ENCODE peak calls at places on chromosomes 6 and 20, in seven cellular contexts. Z is testis, G is HCT116, R is Peyer's patch, P is ovary, L is GM12891, K is lower leg skin. S is an unnamed sample.

GRCh38 chr6:26258199-26258977 is 106.6 kb upstream of the BTN3A2 start:
- DNase-seq in Z (no peak), G (no peak), R (no peak), P (no peak), L (no peak), K (no peak), S (no peak)

GRCh38 chr6:72084992-72085569 is 198.7 kb downstream of the RIMS1 start:
- DNase-seq in Z (no peak), G (no peak), R (no peak), P (no peak), L (no peak), K (no peak), S (no peak)

GRCh38 chr6:161261325-161261724 is 12.5 kb downstream of the AGPAT4 start:
- DNase-seq in Z (no peak), G (no peak), R (no peak), P (no peak), L (no peak), K (no peak), S (peak; percentile 49)

GRCh38 chr20:35510946-35511735 is 18.3 kb downstream of the C20orf173 start:
- DNase-seq in Z (no peak), G (no peak), R (no peak), P (no peak), L (no peak), K (no peak), S (no peak)

GRCh38 chr20:35791823-35792222 is 20.0 kb downstream of the PHF20 start:
- DNase-seq in Z (no peak), G (no peak), R (no peak), P (no peak), L (no peak), K (no peak), S (no peak)

GRCh38 chr6:49892280-49892679 is 25.9 kb upstream of the CRISP1 start:
- DNase-seq in Z (no peak), G (no peak), R (no peak), P (no peak), L (no peak), K (no peak), S (no peak)

GRCh38 chr20:32907886-32908285 is 49.2 kb downstream of the EFCAB8 start:
- DNase-seq in Z (no peak), G (no peak), R (no peak), P (no peak), L (no peak), K (no peak), S (no peak)

GRCh38 chr6:51182884-51183283 is 364.2 kb downstream of the TFAP2B start:
- DNase-seq in Z (no peak), G (no peak), R (no peak), P (no peak), L (no peak), K (no peak), S (no peak)

GRCh38 chr6:82785206-82785605 is 280.4 kb downstream of the UBE3D start:
- DNase-seq in Z (no peak), G (no peak), R (no peak), P (no peak), L (no peak), K (no peak), S (no peak)

GRCh38 chr6:148521586-148521985 is 178.9 kb downstream of the SASH1 start:
- DNase-seq in Z (no peak), G (no peak), R (no peak), P (no peak), L (no peak), K (no peak), S (no peak)

GRCh38 chr20:63079971-63080370 is 73.2 kb upstream of the BHLHE23 start:
- DNase-seq in Z (no peak), G (no peak), R (peak; percentile 3), P (no peak), L (no peak), K (no peak), S (no peak)

GRCh38 chr20:59273699-59274380 is 26.6 kb upstream of the EDN3 start:
- DNase-seq in Z (no peak), G (no peak), R (no peak), P (no peak), L (no peak), K (no peak), S (no peak)

GRCh38 chr20:33532753-33533459 is 43.0 kb downstream of the CBFA2T2 start:
- DNase-seq in Z (no peak), G (no peak), R (no peak), P (no peak), L (no peak), K (no peak), S (no peak)

GRCh38 chr6:127267742-127268588 is 1.3 kb downstream of the RNF146 start:
- DNase-seq in Z (peak; percentile 17), G (no peak), R (no peak), P (no peak), L (no peak), K (no peak), S (no peak)

GRCh38 chr6:122322824-122323223 is 76.6 kb upstream of the HSF2 start:
- DNase-seq in Z (no peak), G (no peak), R (no peak), P (no peak), L (no peak), K (no peak), S (no peak)

GRCh38 chr6:222468-222867 is 69.8 kb upstream of the DUSP22 start:
- DNase-seq in Z (no peak), G (no peak), R (no peak), P (no peak), L (no peak), K (no peak), S (no peak)

GRCh38 chr20:10067305-10067704 is 32.5 kb downstream of the ANKEF1 start:
- DNase-seq in Z (no peak), G (no peak), R (no peak), P (no peak), L (no peak), K (no peak), S (no peak)

GRCh38 chr20:35909176-35909575 is 45.1 kb downstream of the SCAND1 start:
- DNase-seq in Z (no peak), G (no peak), R (no peak), P (no peak), L (no peak), K (no peak), S (no peak)

GRCh38 chr6:41578714-41579610 is 32.8 kb downstream of the FOXP4 start:
- DNase-seq in Z (no peak), G (no peak), R (peak; percentile 68), P (no peak), L (no peak), K (no peak), S (no peak)

GRCh38 chr20:33531047-33531877 is 41.4 kb downstream of the CBFA2T2 start:
- DNase-seq in Z (no peak), G (no peak), R (no peak), P (no peak), L (no peak), K (no peak), S (no peak)

GRCh38 chr20:63101781-63102719 is 95.3 kb upstream of the BHLHE23 start:
- DNase-seq in Z (peak; percentile 33), G (no peak), R (peak; percentile 68), P (peak; percentile 45), L (peak; percentile 82), K (no peak), S (peak; percentile 42)

GRCh38 chr20:25848222-25848621 is 151.6 kb upstream of the ZNF337 start:
- DNase-seq in Z (no peak), G (no peak), R (no peak), P (peak; percentile 24), L (no peak), K (no peak), S (no peak)

GRCh38 chr20:40689943-40690835 is 1.2 kb upstream of the MAFB start:
- DNase-seq in Z (peak; percentile 94), G (peak; percentile 51), R (peak; percentile 91), P (peak; percentile 93), L (peak; percentile 88), K (peak; percentile 91), S (peak; percentile 69)
- TF ChIP-seq POLR2A in Z (no peak), G (no peak), R (no peak), P (no peak), L (no peak), K (no peak), S (no peak)

DNA sequence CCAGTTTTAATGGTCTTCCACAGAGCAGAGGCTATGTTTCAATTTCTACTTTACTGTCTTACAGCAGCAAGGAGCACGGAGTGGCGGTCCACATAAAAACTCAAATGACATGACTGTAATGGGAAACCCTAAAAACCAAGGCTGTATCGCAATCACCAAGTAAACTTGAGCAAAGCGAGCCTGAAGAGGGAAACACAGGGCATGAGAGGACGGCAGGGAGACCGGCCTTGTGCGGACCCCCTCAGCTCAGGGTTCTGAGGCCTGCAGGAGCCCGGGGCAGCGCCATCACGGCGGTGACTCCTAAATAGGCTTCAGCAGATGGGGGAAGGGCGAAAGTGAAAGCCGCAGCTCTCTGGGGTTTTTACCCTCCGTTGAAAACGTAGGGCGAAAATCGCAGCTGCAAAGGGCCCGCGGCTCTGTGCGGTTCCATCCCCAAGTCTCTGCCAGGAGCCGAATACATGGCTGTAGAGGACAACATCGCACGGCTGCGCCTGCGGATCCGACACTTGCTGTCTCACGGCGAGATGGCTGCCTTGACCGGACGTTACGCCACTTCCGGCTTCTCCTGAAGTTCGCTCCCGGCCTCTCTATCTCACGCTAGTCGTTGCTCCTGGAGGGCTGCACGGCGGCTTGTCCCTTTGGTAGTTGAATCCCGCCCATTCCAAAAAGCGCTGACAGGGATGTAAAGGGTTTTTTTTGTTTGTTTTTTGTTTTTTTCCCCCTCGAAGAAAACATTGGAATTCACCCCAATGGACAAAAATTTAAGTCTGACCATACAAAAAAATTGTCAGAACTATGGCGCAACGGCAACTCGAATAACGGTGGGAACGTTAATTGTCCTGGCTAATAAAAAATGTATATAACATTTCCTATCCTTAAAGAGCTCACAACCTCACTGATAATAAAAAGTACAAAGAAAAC is at the start of gene PSMB1:
- DNase-seq in Z (peak; percentile 99), G (peak; percentile 95), R (peak; percentile 97), P (peak; percentile 93), L (peak; percentile 38), K (peak; percentile 94), S (peak; percentile 37)
- TF ChIP-seq POLR2A in Z (peak; percentile 7), G (peak; percentile 84), R (peak; percentile 82), P (peak; percentile 98), L (peak; percentile 96), K (no peak), S (peak; percentile 84)

GRCh38 chr6:31727717-31728671 is 1.1 kb downstream of the DDAH2 start:
- DNase-seq in Z (no peak), G (no peak), R (no peak), P (no peak), L (no peak), K (no peak), S (no peak)

GRCh38 chr6:31729979-31730630 is 1.0 kb upstream of the DDAH2 start:
- DNase-seq in Z (peak; percentile 94), G (peak; percentile 56), R (peak; percentile 94), P (peak; percentile 97), L (peak; percentile 64), K (peak; percentile 84), S (peak; percentile 63)

GRCh38 chr6:31730631-31731086 is 1.6 kb upstream of the DDAH2 start:
- DNase-seq in Z (no peak), G (no peak), R (no peak), P (peak; percentile 50), L (no peak), K (no peak), S (no peak)

GRCh38 chr6:31728767-31729514 is at the start of gene DDAH2:
- DNase-seq in Z (no peak), G (no peak), R (no peak), P (peak; percentile 61), L (peak; percentile 69), K (peak; percentile 82), S (peak; percentile 55)

GRCh38 chr6:31729515-31729978 is 448 bp upstream of the DDAH2 start:
- DNase-seq in Z (peak; percentile 93), G (peak; percentile 70), R (peak; percentile 96), P (peak; percentile 96), L (peak; percentile 52), K (peak; percentile 92), S (peak; percentile 86)
- TF ChIP-seq POLR2A in Z (no peak), G (no peak), R (peak; percentile 30), P (no peak), L (peak; percentile 6), K (no peak), S (peak; percentile 59)

GRCh38 chr6:124961784-124962611 is at the start of gene RNF217:
- DNase-seq in Z (peak; percentile 80), G (no peak), R (peak; percentile 68), P (peak; percentile 87), L (peak; percentile 10), K (peak; percentile 54), S (peak; percentile 28)
- TF ChIP-seq POLR2A in Z (no peak), G (peak; percentile 55), R (no peak), P (peak; percentile 50), L (no peak), K (no peak), S (peak; percentile 56)

S was measured in H54.